ENCODE peak calls at places on chromosome 21, in seven cellular contexts. X is tibial artery; Y is fibroblast of lung; W is heart left ventricle; V is body of pancreas; M is pancreas; D is CD8-positive, alpha-beta T cell. S is an unnamed sample.
A peak's percentile ranks its signal among the peaks of the same experiment; 100 is the strongest.

GRCh38 chr21:26210614-26211013 is 40.0 kb upstream of the APP start:
- DNase-seq in D (no peak), Y (no peak), V (no peak), X (no peak), W (no peak), M (no peak), S (no peak)

GRCh38 chr21:42061866-42062542 is 9.1 kb upstream of the UMODL1 start:
- DNase-seq in V (no peak), Y (no peak), X (no peak), W (no peak), D (peak; percentile 68), M (no peak), S (no peak)

GRCh38 chr21:26800455-26801454 is 44.5 kb downstream of the ADAMTS1 start:
- DNase-seq in W (peak; percentile 42), D (no peak), X (peak; percentile 47), Y (no peak), M (no peak), V (peak; percentile 26), S (no peak)

GRCh38 chr21:29342394-29342957 is 43.8 kb downstream of the BACH1 start:
- DNase-seq in M (peak; percentile 44), W (peak; percentile 80), D (no peak), X (peak; percentile 77), V (peak; percentile 45), Y (peak; percentile 99), S (peak; percentile 97)

GRCh38 chr21:34126269-34126668 is 52.9 kb downstream of the MRPS6 start:
- DNase-seq in W (no peak), D (no peak), V (no peak), M (no peak), Y (peak; percentile 66), X (no peak), S (no peak)

GRCh38 chr21:32605469-32605868 is 6.7 kb downstream of the CFAP298 start:
- DNase-seq in D (no peak), V (no peak), M (no peak), Y (no peak), W (no peak), X (no peak), S (no peak)

GRCh38 chr21:25983745-25984144 is 186.8 kb downstream of the APP start:
- DNase-seq in Y (no peak), W (no peak), D (no peak), V (peak; percentile 36), M (no peak), X (no peak), S (no peak)

GRCh38 chr21:34965200-34966174 is 83.6 kb downstream of the RUNX1 start:
- DNase-seq in Y (peak; percentile 77), D (no peak), W (no peak), X (no peak), M (no peak), V (no peak), S (peak; percentile 34)

GRCh38 chr21:27047331-27048314 is 80.7 kb upstream of the ADAMTS5 start:
- DNase-seq in M (no peak), D (no peak), Y (peak; percentile 31), W (no peak), X (no peak), V (no peak), S (no peak)

GRCh38 chr21:38789275-38789674 is 16.5 kb upstream of the ETS2 start:
- DNase-seq in D (no peak), Y (no peak), X (no peak), M (no peak), V (no peak), W (no peak), S (no peak)

GRCh38 chr21:38910390-38911008 is 104.8 kb downstream of the ETS2 start:
- DNase-seq in V (no peak), Y (no peak), W (no peak), D (no peak), X (no peak), M (no peak), S (no peak)

GRCh38 chr21:34636961-34637360 is 22.0 kb upstream of the RCAN1 start:
- DNase-seq in D (no peak), X (no peak), W (no peak), M (no peak), Y (no peak), V (no peak), S (no peak)

GRCh38 chr21:26169611-26170470 is 729 bp downstream of the APP start:
- DNase-seq in Y (peak; percentile 73), V (peak; percentile 65), W (peak; percentile 74), D (peak; percentile 22), X (peak; percentile 43), M (peak; percentile 60), S (no peak)

GRCh38 chr21:41537356-41537755 is 29.4 kb upstream of the TMPRSS2 start:
- DNase-seq in Y (peak; percentile 4), M (no peak), X (no peak), V (no peak), D (no peak), W (no peak), S (no peak)

GRCh38 chr21:38220270-38220737 is 36.5 kb upstream of the KCNJ15 start:
- DNase-seq in M (no peak), D (no peak), X (no peak), V (no peak), W (no peak), Y (no peak), S (no peak)

GRCh38 chr21:15539376-15539775 is 190.4 kb upstream of the USP25 start:
- DNase-seq in M (no peak), X (no peak), V (no peak), D (no peak), Y (no peak), W (no peak), S (no peak)

GRCh38 chr21:16115461-16115860 is 385.7 kb downstream of the USP25 start:
- DNase-seq in D (no peak), M (no peak), X (no peak), Y (no peak), V (no peak), W (no peak), S (no peak)

GRCh38 chr21:46570631-46571030 is 34.3 kb downstream of the S100B start:
- DNase-seq in V (no peak), W (no peak), D (no peak), M (no peak), X (no peak), Y (no peak), S (no peak)

GRCh38 chr21:42671778-42672593 is 18.6 kb downstream of the PDE9A start:
- DNase-seq in D (no peak), V (no peak), X (no peak), Y (peak; percentile 57), W (no peak), M (no peak), S (no peak)

GRCh38 chr21:38354231-38354630 is 97.4 kb downstream of the KCNJ15 start:
- DNase-seq in V (no peak), X (no peak), M (no peak), D (no peak), W (no peak), Y (no peak), S (no peak)

GRCh38 chr21:27580276-27580675 is 613.4 kb upstream of the ADAMTS5 start:
- DNase-seq in W (no peak), D (no peak), V (no peak), X (no peak), M (no peak), Y (peak; percentile 63), S (no peak)

GRCh38 chr21:32954353-32954752 is 71.4 kb upstream of the OLIG2 start:
- DNase-seq in Y (no peak), V (no peak), W (no peak), X (no peak), D (no peak), M (no peak), S (no peak)

GRCh38 chr21:28908351-28908750 is 84.3 kb downstream of the LTN1 start:
- DNase-seq in M (no peak), D (no peak), W (no peak), V (no peak), X (no peak), Y (no peak), S (no peak)

GRCh38 chr21:26544208-26544607 is 28.9 kb downstream of the CYYR1 start:
- DNase-seq in W (no peak), D (no peak), V (no peak), Y (no peak), M (no peak), X (no peak), S (no peak)

GRCh38 chr21:42670884-42671283 is 17.5 kb downstream of the PDE9A start:
- DNase-seq in V (no peak), X (no peak), D (no peak), M (no peak), Y (no peak), W (no peak), S (no peak)

GRCh38 chr21:29096619-29097018 is 23.2 kb upstream of the CCT8 start:
- DNase-seq in W (no peak), M (no peak), V (no peak), Y (no peak), X (no peak), D (no peak), S (no peak)

GRCh38 chr21:44870748-44871495 is 2.6 kb downstream of the PTTG1IP start:
- DNase-seq in M (no peak), W (peak; percentile 84), X (no peak), Y (peak; percentile 47), V (no peak), D (no peak), S (no peak)

GRCh38 chr21:44867999-44868700 is 5.3 kb downstream of the PTTG1IP start:
- DNase-seq in Y (no peak), M (no peak), D (no peak), W (no peak), V (no peak), X (no peak), S (no peak)

GRCh38 chr21:44868707-44869106 is 4.8 kb downstream of the PTTG1IP start:
- DNase-seq in V (no peak), M (no peak), W (no peak), Y (no peak), X (no peak), D (no peak), S (no peak)

GRCh38 chr21:44871576-44872265 is 1.8 kb downstream of the PTTG1IP start:
- DNase-seq in V (peak; percentile 58), M (no peak), D (no peak), X (peak; percentile 77), W (peak; percentile 70), Y (peak; percentile 78), S (no peak)

GRCh38 chr21:44869860-44870747 is 3.4 kb downstream of the PTTG1IP start:
- DNase-seq in Y (peak; percentile 98), D (no peak), M (no peak), X (peak; percentile 77), W (no peak), V (peak; percentile 71), S (peak; percentile 84)
- H3K27ac ChIP-seq in Y (peak overlapping the region; percentile 95), D (no peak overlapping the region), M (no peak overlapping the region), X (peak overlapping the region; percentile 95), W (peak overlapping the region; percentile 95), V (peak overlapping the region; percentile 85), S (peak overlapping the region; percentile 88)

GRCh38 chr21:40095477-40095876 is 228.2 kb downstream of the PCP4 start:
- DNase-seq in X (no peak), Y (no peak), V (no peak), D (no peak), W (no peak), M (no peak), S (no peak)
- H3K9me3 ChIP-seq in X (no peaks in the 10 kb centered on the region), Y (no peaks in the 10 kb centered on the region), V (no peaks in the 10 kb centered on the region), D (no peaks in the 10 kb centered on the region), W (peaks cover 8% of the 10 kb centered on the region), M (no peaks in the 10 kb centered on the region), S (peaks cover 21% of the 10 kb centered on the region)

GRCh38 chr21:37028579-37028978 is 22.1 kb downstream of the RIPPLY3 start:
- DNase-seq in Y (no peak), X (no peak), M (no peak), W (no peak), V (no peak), D (no peak), S (no peak)
- TF ChIP-seq CTCF in Y (no peak), X (no peak), M (no peak), W (no peak), V (no peak), D (no peak), S (no peak)

GRCh38 chr21:45258476-45258875 is 29.2 kb downstream of the POFUT2 start:
- DNase-seq in D (no peak), W (no peak), M (no peak), V (no peak), X (peak; percentile 15), Y (no peak), S (no peak)
- H3K27ac ChIP-seq in D (no peak overlapping the region), W (no peak overlapping the region), M (no peak overlapping the region), V (no peak overlapping the region), X (no peak overlapping the region), Y (no peak overlapping the region), S (no peak overlapping the region)